ENCODE peak calls at places on chromosomes 1 and 21, in six cellular contexts. Z is adrenal gland, F is right atrium auricular region, B is upper lobe of right lung, W is body of pancreas, I is AG04450. P is an unnamed sample.
A peak's percentile ranks its signal among the peaks of the same experiment; 100 is the strongest.

GRCh38 chr21:34877485-34878128 is 171.5 kb downstream of the RUNX1 start:
- DNase-seq in W (peak; percentile 92), Z (no peak), I (no peak), B (peak; percentile 88), F (peak; percentile 56), P (no peak)

GRCh38 chr21:45543710-45544448 is 1.6 kb upstream of the SLC19A1 start:
- DNase-seq in Z (peak; percentile 51), W (peak; percentile 1), F (peak; percentile 52), I (no peak), B (peak; percentile 63), P (peak; percentile 79)

GRCh38 chr21:43318841-43319781 is 107.8 kb downstream of the SIK1 start:
- DNase-seq in W (peak; percentile 14), I (peak; percentile 16), B (no peak), Z (peak; percentile 66), F (no peak), P (no peak)

GRCh38 chr1:193355179-193355578 is 168.8 kb upstream of the B3GALT2 start:
- DNase-seq in Z (no peak), B (no peak), W (peak; percentile 54), F (no peak), I (no peak), P (no peak)

GRCh38 chr1:176136891-176137290 is 70.2 kb downstream of the COP1 start:
- DNase-seq in I (no peak), B (no peak), F (no peak), Z (no peak), W (no peak), P (no peak)

GRCh38 chr1:53043271-53043670 is 18.7 kb upstream of the PODN start:
- DNase-seq in F (no peak), Z (no peak), B (no peak), I (peak; percentile 87), W (no peak), P (no peak)

GRCh38 chr1:32247983-32248889 is 1.2 kb downstream of the FAM167B start:
- DNase-seq in W (peak; percentile 90), B (peak; percentile 92), I (peak; percentile 27), F (peak; percentile 88), Z (peak; percentile 95), P (peak; percentile 97)

GRCh38 chr1:207974146-207974545 is 63.2 kb upstream of the CD34 start:
- DNase-seq in W (no peak), I (no peak), F (no peak), B (no peak), Z (no peak), P (no peak)

GRCh38 chr1:1037366-1038327 is 17.7 kb downstream of the AGRN start:
- DNase-seq in I (no peak), F (no peak), B (no peak), W (peak; percentile 50), Z (no peak), P (no peak)

GRCh38 chr1:236391008-236391407 is 3.1 kb upstream of the EDARADD start:
- DNase-seq in F (no peak), B (no peak), I (no peak), Z (no peak), W (no peak), P (no peak)

GRCh38 chr21:30680586-30680985 is 37.9 kb downstream of the KRTAP20-3 start:
- DNase-seq in B (no peak), F (no peak), W (no peak), Z (no peak), I (no peak), P (no peak)

GRCh38 chr1:85681087-85681486 is 27.1 kb downstream of the ZNHIT6 start:
- DNase-seq in Z (no peak), B (no peak), I (no peak), F (no peak), W (no peak), P (no peak)

GRCh38 chr21:7957713-7958064 is 2563.7 kb upstream of the TPTE start:
- DNase-seq in W (no peak), I (no peak), F (no peak), Z (no peak), B (no peak), P (no peak)

GRCh38 chr1:69700770-69701169 is 133.0 kb downstream of the LRRC7 start:
- DNase-seq in W (peak; percentile 28), Z (no peak), F (no peak), B (no peak), I (no peak), P (peak; percentile 6)

GRCh38 chr1:29248409-29248808 is 12.1 kb downstream of the PTPRU start:
- DNase-seq in W (no peak), Z (no peak), B (no peak), F (no peak), I (no peak), P (no peak)

GRCh38 chr1:156214024-156214748 is 1.4 kb downstream of the PMF1 start:
- DNase-seq in I (no peak), F (no peak), B (no peak), W (no peak), Z (peak; percentile 62), P (no peak)

GRCh38 chr21:26061437-26061836 is 109.1 kb downstream of the APP start:
- DNase-seq in I (no peak), F (no peak), W (peak; percentile 76), Z (no peak), B (no peak), P (no peak)

GRCh38 chr1:23980725-23981063 is 567 bp upstream of the SRSF10 start:
- DNase-seq in B (no peak), Z (peak; percentile 62), F (no peak), I (no peak), W (peak; percentile 13), P (peak; percentile 52)

GRCh38 chr1:21569820-21570527 is 60.8 kb downstream of the ALPL start:
- DNase-seq in I (no peak), W (no peak), Z (no peak), B (no peak), F (no peak), P (no peak)

GRCh38 chr1:179080866-179081695 is 789 bp upstream of the TOR3A start:
- DNase-seq in I (no peak), F (no peak), W (no peak), Z (no peak), B (no peak), P (no peak)

GRCh38 chr1:115338457-115338820 is 390 bp upstream of the NGF start:
- DNase-seq in I (no peak), B (peak; percentile 64), F (no peak), W (no peak), Z (no peak), P (peak; percentile 90)

GRCh38 chr1:67736750-67737149 is 51.7 kb downstream of the GADD45A start:
- DNase-seq in W (no peak), Z (no peak), B (no peak), I (no peak), F (no peak), P (no peak)
- H3K4me3 ChIP-seq in W (no peak overlapping the region), Z (no peak overlapping the region), B (no peak overlapping the region), I (no peak overlapping the region), F (no peak overlapping the region), P (no peak overlapping the region)

DNA sequence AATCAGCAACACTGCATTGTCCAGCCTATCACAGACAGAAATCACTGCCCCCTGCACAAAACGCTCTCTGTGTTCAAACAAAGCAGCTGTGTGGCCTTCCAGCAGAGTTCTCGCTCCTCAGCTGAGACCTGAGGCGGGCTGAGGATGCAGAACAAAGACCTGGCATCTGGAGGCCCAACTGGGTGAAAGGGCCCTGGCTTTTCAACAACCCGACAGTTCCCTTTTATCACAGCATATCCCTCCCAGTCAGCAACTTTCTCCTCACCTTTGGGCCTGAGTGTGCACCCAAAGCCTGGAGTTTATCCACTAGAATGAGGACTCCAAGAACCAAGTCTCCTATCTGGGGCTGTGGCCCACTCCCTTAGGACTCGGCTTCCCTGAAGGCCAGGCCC is 42.6 kb upstream of the A3GALT2 start:
- DNase-seq in W (no peak), I (no peak), Z (no peak), B (no peak), F (no peak), P (no peak)
- H3K4me3 ChIP-seq in W (no peak overlapping the region), I (no peak overlapping the region), Z (no peak overlapping the region), B (no peak overlapping the region), F (no peak overlapping the region), P (no peak overlapping the region)

GRCh38 chr1:228901936-228902681 is 166.8 kb downstream of the RHOU start:
- DNase-seq in B (no peak), Z (no peak), I (no peak), W (no peak), F (no peak), P (no peak)

GRCh38 chr1:228902781-228903572 is 167.7 kb downstream of the RHOU start:
- DNase-seq in W (peak; percentile 96), I (peak; percentile 97), F (peak; percentile 96), Z (peak; percentile 98), B (no peak), P (no peak)

GRCh38 chr1:228899421-228899956 is 164.2 kb downstream of the RHOU start:
- DNase-seq in I (no peak), B (no peak), Z (no peak), F (no peak), W (no peak), P (no peak)

GRCh38 chr1:228900099-228900965 is 165.1 kb downstream of the RHOU start:
- DNase-seq in I (no peak), Z (no peak), W (peak; percentile 25), F (no peak), B (no peak), P (peak; percentile 49)

GRCh38 chr1:228900993-228901392 is 165.7 kb downstream of the RHOU start:
- DNase-seq in I (no peak), W (no peak), F (no peak), Z (no peak), B (no peak), P (no peak)
- H3K4me3 ChIP-seq in I (no peak overlapping the region), W (no peak overlapping the region), F (no peak overlapping the region), Z (no peak overlapping the region), B (no peak overlapping the region), P (no peak overlapping the region)

GRCh38 chr1:47230692-47231313 is 1.2 kb downstream of the TAL1 start:
- DNase-seq in W (no peak), Z (no peak), F (no peak), I (no peak), B (no peak), P (peak; percentile 84)

GRCh38 chr1:47229884-47230691 is 1.9 kb downstream of the TAL1 start:
- DNase-seq in W (no peak), B (no peak), Z (no peak), F (no peak), I (no peak), P (no peak)

GRCh38 chr1:47228644-47229030 is 3.4 kb downstream of the TAL1 start:
- DNase-seq in F (no peak), B (no peak), I (no peak), W (no peak), Z (peak; percentile 59), P (no peak)

GRCh38 chr1:47227370-47228232 is 4.4 kb downstream of the TAL1 start:
- DNase-seq in Z (no peak), B (no peak), I (no peak), W (no peak), F (no peak), P (no peak)

DNA sequence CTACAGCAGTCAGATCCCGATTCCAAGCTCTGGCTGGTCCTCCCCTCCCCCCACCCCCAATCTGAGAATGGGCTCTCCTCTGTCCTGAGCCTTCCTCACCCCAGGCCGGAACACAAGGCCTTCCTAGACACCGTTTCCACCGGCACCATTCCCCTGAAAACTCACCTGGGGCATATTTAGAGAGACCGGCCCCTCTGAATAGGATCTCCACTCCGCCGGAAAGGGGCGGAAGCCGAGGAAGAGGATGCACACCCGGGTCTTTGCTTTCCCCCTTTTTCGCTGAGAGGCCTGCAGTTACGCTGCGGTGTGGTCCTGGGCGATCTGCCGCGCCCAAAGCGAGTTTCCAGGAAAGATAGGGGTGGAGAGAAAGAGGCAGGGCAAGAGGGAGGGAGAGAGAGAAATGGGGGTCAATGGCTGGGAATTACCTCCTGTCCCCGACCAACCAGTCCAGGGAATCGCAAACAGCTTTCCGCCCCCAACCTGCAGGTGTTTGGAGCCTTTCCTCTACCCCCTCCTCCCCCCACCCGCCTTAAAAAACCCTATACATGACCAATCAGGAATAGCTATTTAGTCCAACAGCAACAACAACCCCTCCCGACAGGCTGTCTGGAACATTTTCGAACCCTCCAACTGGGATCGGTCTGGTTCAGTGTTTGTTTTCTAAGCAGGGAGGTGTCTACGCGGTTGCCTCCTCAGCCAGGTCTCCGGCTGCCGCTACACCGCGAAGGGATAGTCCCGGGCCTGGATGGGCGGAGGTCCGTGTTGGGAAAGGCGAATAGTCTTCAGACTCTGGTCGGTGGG is 2.8 kb downstream of the TAL1 start:
- DNase-seq in Z (no peak), F (no peak), W (no peak), B (no peak), I (no peak), P (peak; percentile 80)
- H3K4me3 ChIP-seq in Z (no peak overlapping the region), F (peak overlapping the region; percentile 40), W (no peak overlapping the region), B (peak overlapping the region; percentile 41), I (no peak overlapping the region), P (peak overlapping the region; percentile 11)